ENCODE peak calls at places on chromosomes 2 and 18, in four cellular contexts. Q, D, W and J are unnamed samples.

GRCh38 chr2:142599504-142599903 is 278.0 kb upstream of the KYNU start:
- DNase-seq in Q (no peak), D (no peak), W (no peak), J (no peak)

GRCh38 chr2:142165790-142166189 is 35.0 kb upstream of the LRP1B start:
- DNase-seq in Q (peak), D (no peak), W (no peak), J (no peak)

GRCh38 chr2:43019025-43019367 is 207.4 kb downstream of the ZFP36L2 start:
- DNase-seq in Q (no peak), D (no peak), W (no peak), J (no peak)

GRCh38 chr2:241103176-241103595 is 1.1 kb upstream of the MTERF4 start:
- DNase-seq in Q (no peak), D (no peak), W (no peak), J (no peak)

GRCh38 chr2:42196403-42197267 is 27.5 kb downstream of the EML4 start:
- DNase-seq in Q (peak), D (no peak), W (no peak), J (no peak)

GRCh38 chr2:190254451-190254850 is 65.2 kb downstream of the HIBCH start:
- DNase-seq in Q (no peak), D (no peak), W (no peak), J (no peak)

GRCh38 chr18:79367989-79368388 is 27.7 kb upstream of the NFATC1 start:
- DNase-seq in Q (peak), D (no peak), W (no peak), J (no peak)

GRCh38 chr2:191910518-191910917 is 63.6 kb upstream of the CAVIN2 start:
- DNase-seq in Q (no peak), D (no peak), W (no peak), J (no peak)

GRCh38 chr2:132560562-132560961 is 109.4 kb downstream of the LYPD1 start:
- DNase-seq in Q (no peak), D (no peak), W (peak), J (no peak)

GRCh38 chr2:96550787-96551604 is 14.4 kb downstream of the ARID5A start:
- DNase-seq in Q (no peak), D (no peak), W (peak), J (no peak)

GRCh38 chr18:59501876-59502221 is 142.8 kb upstream of the LMAN1 start:
- DNase-seq in Q (no peak), D (no peak), W (no peak), J (no peak)

GRCh38 chr2:80499095-80499494 is 194.5 kb upstream of the LRRTM1 start:
- DNase-seq in Q (peak), D (no peak), W (no peak), J (no peak)

GRCh38 chr2:213152065-213152794 is 818 bp upstream of the IKZF2 start:
- DNase-seq in Q (peak), D (peak), W (peak), J (no peak)

GRCh38 chr2:20667531-20668401 is 822 bp downstream of the GDF7 start:
- DNase-seq in Q (no peak), D (no peak), W (no peak), J (no peak)

GRCh38 chr2:26946841-26947784 is 23.3 kb upstream of the MAPRE3 start:
- DNase-seq in Q (peak), D (no peak), W (no peak), J (no peak)

GRCh38 chr2:155815851-155816250 is 516.7 kb downstream of the NR4A2 start:
- DNase-seq in Q (no peak), D (no peak), W (no peak), J (no peak)

GRCh38 chr2:9115219-9115618 is 91.4 kb upstream of the ASAP2 start:
- DNase-seq in Q (no peak), D (no peak), W (no peak), J (no peak)

GRCh38 chr18:70454705-70455322 is 166.0 kb downstream of the SOCS6 start:
- DNase-seq in Q (peak), D (peak), W (no peak), J (no peak)

GRCh38 chr2:8962890-8963289 is 40.6 kb downstream of the MBOAT2 start:
- DNase-seq in Q (no peak), D (no peak), W (no peak), J (no peak)

GRCh38 chr2:240433973-240434727 is 1.3 kb upstream of the GPC1 start:
- DNase-seq in Q (peak), D (no peak), W (peak), J (no peak)

GRCh38 chr2:206296128-206296527 is 21.7 kb downstream of the ZDBF2 start:
- DNase-seq in Q (peak), D (no peak), W (no peak), J (no peak)

GRCh38 chr2:224472137-224472536 is 70.2 kb upstream of the FAM124B start:
- DNase-seq in Q (no peak), D (no peak), W (no peak), J (no peak)

GRCh38 chr2:120760446-120761135 is 24.9 kb downstream of the GLI2 start:
- DNase-seq in Q (peak), D (no peak), W (no peak), J (no peak)

GRCh38 chr18:58180738-58181353 is 136.8 kb downstream of the NEDD4L start:
- DNase-seq in Q (peak), D (peak), W (no peak), J (peak)

GRCh38 chr2:182852090-182852489 is 14.3 kb downstream of the FRZB start:
- DNase-seq in Q (no peak), D (no peak), W (no peak), J (no peak)

GRCh38 chr2:237181844-237182243 is 96.2 kb downstream of the COPS8 start:
- DNase-seq in Q (peak), D (no peak), W (no peak), J (no peak)

GRCh38 chr2:240435457-240435954 is at the start of gene GPC1:
- DNase-seq in Q (peak), D (peak), W (peak), J (no peak)

GRCh38 chr2:239227661-239228371 is 173.0 kb downstream of the HDAC4 start:
- DNase-seq in Q (peak), D (no peak), W (peak), J (no peak)

GRCh38 chr2:238162516-238163441 is 4.0 kb downstream of the ERFE start:
- DNase-seq in Q (no peak), D (no peak), W (no peak), J (no peak)

GRCh38 chr2:223856021-223856420 is 18.6 kb upstream of the AP1S3 start:
- DNase-seq in Q (peak), D (no peak), W (no peak), J (no peak)

GRCh38 chr18:76656925-76657324 is 161.9 kb upstream of the ZNF516 start:
- DNase-seq in Q (no peak), D (no peak), W (no peak), J (no peak)

GRCh38 chr18:76657911-76658475 is 163.0 kb upstream of the ZNF516 start:
- DNase-seq in Q (no peak), D (no peak), W (no peak), J (no peak)

GRCh38 chr18:76658627-76659026 is 163.6 kb upstream of the ZNF516 start:
- DNase-seq in Q (no peak), D (no peak), W (no peak), J (no peak)

GRCh38 chr18:76654536-76654935 is 159.5 kb upstream of the ZNF516 start:
- DNase-seq in Q (peak), D (no peak), W (no peak), J (no peak)

DNA sequence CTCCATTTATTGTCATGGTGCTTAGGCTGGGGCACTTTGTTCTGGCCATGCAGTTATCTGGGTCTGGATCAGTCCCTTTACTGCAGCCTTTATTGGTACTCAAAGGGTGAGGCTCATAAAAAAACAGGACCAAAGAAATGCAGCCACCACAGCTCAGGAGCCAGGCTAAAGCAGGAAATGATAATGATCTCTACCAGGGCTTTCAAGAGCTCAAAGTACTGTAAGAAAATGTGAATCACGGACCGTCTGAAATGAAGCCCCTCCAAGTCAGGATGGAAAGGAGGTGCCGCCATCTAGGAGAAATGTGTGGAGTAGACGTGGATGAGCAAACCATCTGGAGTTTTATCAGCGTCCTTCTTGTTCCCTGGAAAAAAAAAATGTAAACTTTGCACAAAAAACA is 162.4 kb upstream of the ZNF516 start:
- DNase-seq in Q (peak), D (no peak), W (no peak), J (no peak)
- TF ChIP-seq CTCF in Q (no peak), D (no peak), W (no peak), J (no peak)

DNA sequence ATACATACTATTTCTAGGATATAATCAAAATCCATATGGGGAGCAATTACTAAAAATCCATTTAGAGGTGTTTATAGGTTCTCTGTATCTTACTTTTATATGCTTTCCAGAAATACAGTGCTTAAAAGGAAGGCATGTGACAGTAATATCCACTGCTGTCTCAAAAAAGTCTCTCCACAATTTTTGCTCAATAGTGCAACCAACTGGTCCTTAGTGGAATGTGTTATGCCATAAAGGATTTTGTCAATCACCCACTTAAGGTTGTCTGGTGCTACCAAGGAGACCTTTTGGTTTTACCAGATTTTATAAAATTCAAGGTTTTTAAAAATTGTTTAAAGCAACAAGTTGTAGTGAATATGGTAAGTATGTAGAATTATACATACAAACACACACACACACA is 328.5 kb upstream of the DSEL start:
- DNase-seq in Q (no peak), D (no peak), W (no peak), J (no peak)
- TF ChIP-seq CTCF in Q (peak), D (no peak), W (peak), J (no peak)

GRCh38 chr2:218070587-218070986 is 1.5 kb downstream of the RUFY4 start:
- DNase-seq in Q (no peak), D (no peak), W (no peak), J (no peak)
- TF ChIP-seq CTCF in Q (no peak), D (no peak), W (no peak), J (no peak)

GRCh38 chr18:3441290-3441689 is 8.7 kb upstream of the TGIF1 start:
- DNase-seq in Q (no peak), D (no peak), W (no peak), J (no peak)
- TF ChIP-seq CTCF in Q (peak), D (peak), W (peak), J (no peak)

DNA sequence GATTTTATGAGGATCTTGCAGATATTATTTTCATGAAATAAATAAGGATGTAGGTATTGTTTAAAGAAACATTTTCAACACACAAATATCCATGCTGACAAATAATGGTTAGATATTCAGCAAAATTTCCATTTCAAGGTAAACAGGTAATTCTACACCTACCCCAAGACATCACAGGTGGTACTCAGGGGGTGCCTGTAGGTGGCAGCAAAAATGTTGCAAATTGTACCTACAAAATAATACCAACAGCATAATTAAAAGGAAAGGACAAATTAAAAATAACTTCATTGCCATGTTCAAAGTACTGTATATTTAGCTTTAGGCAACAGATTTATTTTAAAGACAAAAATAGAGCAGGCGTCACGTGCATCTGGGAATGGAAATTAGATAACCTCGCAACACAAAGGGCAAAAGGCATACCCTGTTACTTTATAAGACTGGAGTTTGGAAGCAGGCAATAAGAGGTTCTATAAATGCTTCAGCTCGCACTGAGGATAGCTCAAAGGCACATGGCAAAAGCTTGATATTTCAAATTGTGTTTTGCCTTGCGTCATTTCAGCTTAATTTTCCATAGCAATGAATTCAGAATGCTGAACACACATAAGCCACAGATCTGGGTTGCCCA is 630.5 kb downstream of the TDRD15 start:
- DNase-seq in Q (no peak), D (no peak), W (no peak), J (no peak)
- TF ChIP-seq CTCF in Q (peak), D (peak), W (peak), J (no peak)

GRCh38 chr18:56238576-56238975 is 399.8 kb downstream of the TXNL1 start:
- DNase-seq in Q (no peak), D (no peak), W (no peak), J (no peak)
- TF ChIP-seq CTCF in Q (no peak), D (no peak), W (no peak), J (no peak)

DNA sequence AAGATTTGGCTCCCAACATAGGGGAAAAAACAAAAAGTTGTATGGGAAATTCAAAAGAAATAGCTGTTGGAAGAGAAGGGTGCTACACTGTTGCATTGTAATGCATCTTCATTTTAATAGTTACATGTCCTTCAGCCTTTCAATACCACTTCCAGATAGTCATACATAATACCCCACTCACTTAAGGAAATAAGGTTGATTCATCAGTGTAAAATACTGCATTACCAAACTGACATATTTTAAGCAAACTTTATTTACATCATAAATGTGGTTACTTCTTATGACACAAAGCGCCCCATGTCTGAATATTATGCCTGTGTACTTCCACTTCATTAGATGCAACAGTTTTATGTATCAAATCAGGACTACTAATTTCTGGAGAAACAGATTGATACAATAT is 4.5 kb downstream of the RBMS1 start:
- DNase-seq in Q (no peak), D (no peak), W (no peak), J (no peak)
- TF ChIP-seq CTCF in Q (no peak), D (no peak), W (no peak), J (no peak)

DNA sequence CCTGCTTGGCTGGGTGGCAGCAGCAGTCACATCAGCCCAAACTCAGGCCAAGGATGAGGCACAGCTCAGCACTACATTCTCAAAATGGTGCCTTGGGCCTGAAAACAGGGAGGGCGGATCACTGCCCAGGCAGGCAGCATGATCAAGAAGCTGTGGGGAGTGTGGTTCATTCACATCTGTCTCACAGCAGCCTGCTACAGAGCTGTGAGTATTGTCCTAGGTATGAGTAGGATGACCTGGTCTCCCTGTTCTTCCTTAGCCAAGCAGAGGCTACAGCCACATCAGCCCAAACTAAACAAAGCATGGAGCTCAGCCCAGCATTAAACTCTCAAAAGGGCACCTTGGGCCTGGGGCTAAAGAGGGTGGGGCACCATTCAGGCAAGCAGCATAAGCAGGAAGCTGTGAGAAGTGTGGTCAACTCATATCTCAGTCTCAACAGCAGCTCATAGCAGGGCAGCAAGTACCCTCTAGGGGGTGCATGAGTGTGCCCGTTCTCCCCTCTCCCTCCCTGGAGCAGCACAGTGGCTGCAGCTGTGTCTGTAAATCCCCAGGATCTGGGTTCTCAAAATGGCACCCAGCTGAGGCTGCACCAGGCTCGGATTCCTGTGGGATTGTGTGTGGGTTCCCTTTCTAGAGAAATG is 139.6 kb downstream of the TRABD2A start:
- DNase-seq in Q (peak), D (no peak), W (no peak), J (peak)
- TF ChIP-seq CTCF in Q (peak), D (peak), W (no peak), J (peak)

GRCh38 chr2:274503-274902 is 9.8 kb downstream of the ACP1 start:
- DNase-seq in Q (no peak), D (no peak), W (no peak), J (no peak)
- TF ChIP-seq CTCF in Q (no peak), D (no peak), W (peak), J (no peak)

GRCh38 chr2:193520709-193521458 is 1326.2 kb upstream of the TMEFF2 start:
- DNase-seq in Q (no peak), D (no peak), W (no peak), J (no peak)
- TF ChIP-seq CTCF in Q (no peak), D (no peak), W (no peak), J (no peak)